ENCODE peak calls at places on chromosomes 11 and 22, in four cellular contexts. F is GM12878, H is K562, A is WTC11. Q is an unnamed sample.
A peak's percentile ranks its signal among the peaks of the same experiment; 100 is the strongest.

GRCh38 chr11:126414615-126415014 is 59.1 kb downstream of the ST3GAL4 start:
- DNase-seq in A (no peak), F (no peak), H (no peak), Q (no peak)

GRCh38 chr11:122082203-122082602 is 33.8 kb downstream of the BLID start:
- DNase-seq in A (no peak), H (no peak), F (no peak), Q (no peak)

GRCh38 chr11:66159585-66159984 is 89.5 kb downstream of the PACS1 start:
- DNase-seq in A (no peak), F (no peak), H (no peak), Q (no peak)

GRCh38 chr11:120354068-120354467 is 17.9 kb downstream of the ARHGEF12 start:
- DNase-seq in A (no peak), F (no peak), H (no peak), Q (no peak)

GRCh38 chr22:46381142-46381541 is 45.6 kb downstream of the TRMU start:
- DNase-seq in A (no peak), F (no peak), H (no peak), Q (no peak)

GRCh38 chr11:45872513-45873356 is 12.7 kb upstream of the MAPK8IP1 start:
- DNase-seq in F (no peak), H (peak; percentile 78), A (peak; percentile 87), Q (peak; percentile 29)

GRCh38 chr11:94809251-94809650 is 41.1 kb downstream of the AMOTL1 start:
- DNase-seq in A (no peak), H (no peak), F (no peak), Q (no peak)

GRCh38 chr11:123100378-123101085 is 38.6 kb upstream of the HSPA8 start:
- DNase-seq in H (no peak), F (no peak), A (no peak), Q (no peak)

GRCh38 chr11:2426826-2427521 is 17.3 kb downstream of the TRPM5 start:
- DNase-seq in H (no peak), F (no peak), A (no peak), Q (no peak)
- TF ChIP-seq TCF7 in H (no peak), F (no peak), A (no peak), Q (no peak)

GRCh38 chr22:39979458-39979857 is 15.3 kb upstream of the FAM83F start:
- DNase-seq in F (no peak), A (no peak), H (no peak), Q (no peak)
- TF ChIP-seq TCF7 in F (no peak), A (no peak), H (no peak), Q (no peak)

GRCh38 chr11:26958005-26958404 is 35.9 kb upstream of the FIBIN start:
- DNase-seq in H (no peak), F (no peak), A (no peak), Q (no peak)
- TF ChIP-seq TCF7 in H (no peak), F (no peak), A (no peak), Q (no peak)

DNA sequence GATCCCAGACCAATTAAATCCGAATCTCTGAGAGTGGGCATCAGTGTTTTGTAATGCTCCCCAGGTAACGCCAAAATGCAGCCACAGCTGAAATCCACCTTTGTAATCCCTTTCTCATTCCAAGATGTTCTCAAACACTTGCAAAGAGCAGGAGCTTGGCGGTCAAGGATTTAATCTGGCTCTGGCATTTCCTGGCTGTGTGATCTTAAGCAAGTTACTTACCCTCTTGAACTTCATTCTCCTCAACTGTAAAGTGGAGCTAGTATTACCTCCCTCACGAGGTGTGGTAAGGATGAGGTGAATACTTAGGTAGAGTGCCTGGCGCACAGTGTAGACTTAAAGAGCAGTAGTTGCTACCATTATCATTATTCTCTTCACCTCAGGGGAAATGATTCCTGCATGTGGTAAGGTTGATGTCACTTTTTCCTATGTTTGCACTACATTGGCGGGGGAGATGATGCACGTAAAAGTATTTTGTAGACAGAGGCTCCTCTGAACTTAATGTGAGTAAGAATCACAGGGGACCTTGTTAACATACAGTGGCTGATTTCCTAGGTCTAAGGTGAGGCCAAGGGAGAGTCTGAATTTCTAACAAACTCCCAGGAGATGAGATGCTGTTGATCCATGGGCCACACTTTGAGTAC is 210.4 kb upstream of the PITPNB start:
- DNase-seq in F (no peak), A (no peak), H (no peak), Q (no peak)
- TF ChIP-seq TCF7 in F (no peak), A (no peak), H (no peak), Q (no peak)

GRCh38 chr11:118436639-118437045 is 350 bp downstream of the KMT2A start:
- DNase-seq in A (peak; percentile 23), H (peak; percentile 43), F (no peak), Q (no peak)
- TF ChIP-seq TCF7 in A (no peak), H (no peak), F (no peak), Q (no peak)

DNA sequence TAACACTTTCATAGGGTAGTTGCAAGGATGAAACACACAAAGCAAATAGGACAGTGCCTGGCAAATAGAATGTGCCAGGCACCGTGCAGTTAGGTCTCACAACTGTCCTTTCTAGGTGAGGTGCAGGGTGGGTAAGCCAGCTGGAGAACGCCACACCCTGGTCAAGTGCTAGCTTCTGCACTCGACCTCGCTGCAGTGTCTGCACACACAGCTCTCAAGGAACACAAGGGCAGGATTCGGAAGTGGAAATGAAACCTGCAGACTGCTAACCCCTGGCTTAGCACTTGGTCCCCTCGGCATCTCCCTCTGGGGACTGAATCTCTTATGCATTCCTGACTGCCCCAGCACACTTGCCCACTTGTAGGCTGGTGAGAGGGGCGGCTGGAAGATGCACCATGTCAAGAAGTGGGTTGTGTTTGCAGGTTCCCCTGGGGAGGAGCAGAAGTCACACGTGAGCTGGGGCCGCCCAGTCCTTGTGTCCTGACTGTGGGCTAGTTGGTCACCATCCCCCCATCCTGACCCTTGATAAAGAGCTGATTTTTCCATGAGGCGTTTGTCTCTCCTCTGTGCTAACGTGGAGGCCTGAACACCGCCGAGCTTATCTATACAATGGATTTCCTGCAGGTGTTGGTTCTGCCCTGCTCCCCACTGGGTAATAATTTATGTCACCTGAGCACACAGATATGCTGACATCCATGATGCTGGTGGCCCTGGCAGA is 89.0 kb downstream of the MICAL2 start:
- DNase-seq in H (peak; percentile 72), A (no peak), F (no peak), Q (no peak)
- TF ChIP-seq TCF7 in H (no peak), A (no peak), F (no peak), Q (no peak)

DNA sequence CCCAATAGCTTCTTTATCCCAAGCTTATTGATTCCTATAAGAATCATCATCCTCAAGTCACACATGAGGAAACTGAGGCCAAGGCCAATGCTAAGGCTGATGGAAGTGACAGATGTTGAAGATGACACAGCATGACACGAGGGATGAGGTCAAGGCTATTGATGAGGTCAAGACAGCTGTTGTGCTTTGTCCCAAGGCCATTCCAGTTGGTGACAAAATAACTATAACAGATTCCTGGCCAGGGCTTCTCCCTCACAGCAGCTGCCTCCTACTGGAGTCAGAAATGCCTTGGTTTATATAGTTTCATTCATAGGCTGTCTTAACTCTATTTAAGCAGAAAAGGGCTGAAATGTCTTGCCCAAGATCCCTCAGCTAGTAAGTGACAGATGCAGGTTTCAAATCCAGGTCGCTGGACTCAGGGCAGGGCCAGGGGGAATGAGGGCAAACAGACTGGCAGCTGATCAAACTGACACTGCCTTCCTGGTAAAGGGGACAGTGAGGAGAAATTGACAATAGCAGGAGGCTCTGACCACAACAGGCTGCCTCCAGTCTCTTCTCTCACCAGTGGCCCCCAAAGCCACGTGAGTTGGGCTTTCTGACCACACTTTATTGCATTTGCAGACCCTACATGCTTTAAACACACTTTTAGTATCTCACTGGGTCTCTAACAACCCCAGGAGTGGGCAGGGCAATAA is 16.5 kb downstream of the MIF start:
- DNase-seq in A (no peak), H (no peak), F (no peak), Q (no peak)
- TF ChIP-seq TCF7 in A (no peak), H (no peak), F (no peak), Q (no peak)

DNA sequence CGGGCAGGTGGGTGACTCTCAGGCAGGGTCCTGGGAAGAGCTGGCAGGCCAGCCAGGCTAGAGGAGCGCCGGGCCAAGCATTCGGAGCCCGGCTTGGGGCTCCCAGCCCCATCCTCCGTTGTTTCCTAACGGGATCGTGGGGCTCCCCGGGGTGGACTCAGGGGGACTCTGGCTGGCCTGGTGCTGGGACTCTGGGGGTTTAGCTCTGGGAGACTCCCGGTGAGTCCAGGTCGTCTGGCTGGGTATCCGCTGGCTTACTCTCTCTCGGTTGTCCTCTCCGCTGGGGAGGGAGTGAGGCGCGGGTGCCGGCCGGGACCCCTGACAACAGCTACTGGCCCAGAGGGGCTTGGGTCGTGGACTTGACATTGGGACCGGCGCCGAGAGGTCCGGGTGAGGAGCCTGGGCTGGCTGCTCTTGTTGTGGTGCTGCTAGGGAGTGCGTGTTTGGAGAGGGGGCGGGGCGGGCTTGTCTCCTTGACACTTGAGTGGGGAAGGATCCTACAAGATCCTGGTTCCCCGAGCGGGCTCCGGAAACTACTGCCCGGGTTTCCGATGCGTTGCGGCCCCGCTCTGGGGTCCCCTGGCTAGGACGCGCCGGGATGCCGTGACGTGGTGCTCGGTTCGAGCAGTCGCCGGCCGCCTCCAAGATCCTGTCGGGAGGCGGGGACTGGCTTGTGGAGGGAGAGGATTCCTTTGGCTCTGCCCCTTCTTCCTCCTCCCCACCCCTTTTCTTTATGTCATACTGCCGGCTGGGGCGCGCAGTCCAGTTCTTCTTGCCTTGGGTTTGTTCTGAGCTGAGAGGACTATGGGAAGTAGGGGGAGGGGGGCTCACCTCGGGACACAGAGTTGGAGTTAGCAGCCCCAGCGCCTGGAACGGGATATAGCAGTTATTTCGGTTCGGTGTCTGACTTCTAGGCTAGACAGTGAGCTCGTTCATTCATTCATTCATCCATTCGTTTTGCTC is 585 bp downstream of the EMSY start:
- DNase-seq in H (peak; percentile 90), F (no peak), A (peak; percentile 81), Q (peak; percentile 79)
- TF ChIP-seq TCF7 in H (no peak), F (no peak), A (no peak), Q (no peak)

GRCh38 chr11:129223260-129223659 is 31.1 kb upstream of the ARHGAP32 start:
- DNase-seq in F (no peak), A (no peak), H (no peak), Q (no peak)
- TF ChIP-seq TCF7 in F (no peak), A (no peak), H (no peak), Q (no peak)

GRCh38 chr11:2790581-2790925 is 90.8 kb upstream of the KCNQ1OT1 start:
- DNase-seq in F (no peak), H (no peak), A (peak; percentile 6), Q (no peak)

GRCh38 chr11:2791139-2791520 is 91.3 kb upstream of the KCNQ1OT1 start:
- DNase-seq in F (no peak), H (no peak), A (peak; percentile 10), Q (no peak)

GRCh38 chr11:2789331-2789730 is 89.5 kb upstream of the KCNQ1OT1 start:
- DNase-seq in H (no peak), A (peak; percentile 4), F (no peak), Q (no peak)

GRCh38 chr11:2788751-2789140 is 89.0 kb upstream of the KCNQ1OT1 start:
- DNase-seq in H (no peak), F (no peak), A (peak; percentile 7), Q (no peak)

GRCh38 chr11:2789791-2790580 is 90.2 kb upstream of the KCNQ1OT1 start:
- DNase-seq in H (no peak), A (peak; percentile 4), F (no peak), Q (no peak)
- TF ChIP-seq TCF7 in H (no peak), A (no peak), F (no peak), Q (no peak)